ENCODE peak calls at places on chromosomes 3 and 15, in ten cellular contexts. R is heart left ventricle; H is PC-3; N is frontal cortex; V is T-helper 22 cell; Z is breast epithelium; G is occipital lobe; M is adrenal gland; A is activated CD4-positive, alpha-beta T cell treated with anti-CD3 and anti-CD28 coated beads, Interleukin-2, amount 50 U/mL, for 4 hours; O is H54. K is an unnamed sample.

GRCh38 chr3:11835028-11835639 is 11.6 kb downstream of the TAMM41 start:
- DNase-seq in V (no peak), H (peak; percentile 66), M (no peak), G (no peak), O (no peak), N (no peak), R (no peak), A (no peak), Z (no peak), K (no peak)

GRCh38 chr3:137582484-137582883 is 181.6 kb upstream of the SOX14 start:
- DNase-seq in A (no peak), H (no peak), N (no peak), Z (no peak), V (no peak), M (no peak), R (no peak), O (no peak), G (no peak), K (no peak)

GRCh38 chr15:90037961-90038633 is 37.0 kb downstream of the ZNF710 start:
- DNase-seq in O (no peak), Z (no peak), N (no peak), R (no peak), G (no peak), H (no peak), M (no peak), A (peak; percentile 21), V (peak; percentile 29), K (peak; percentile 77)

GRCh38 chr3:85321892-85322291 is 363.1 kb downstream of the CADM2 start:
- DNase-seq in V (no peak), M (no peak), R (no peak), O (no peak), H (no peak), N (no peak), A (no peak), Z (no peak), G (no peak), K (no peak)

GRCh38 chr3:112761062-112761638 is 85.5 kb downstream of the CD200R1L start:
- DNase-seq in Z (no peak), A (no peak), R (no peak), M (no peak), G (no peak), N (no peak), V (no peak), H (no peak), O (no peak), K (no peak)

GRCh38 chr15:68333775-68334470 is 56.4 kb downstream of the FEM1B start:
- DNase-seq in Z (no peak), G (no peak), V (no peak), R (no peak), O (peak; percentile 27), H (peak; percentile 18), N (no peak), M (peak; percentile 83), A (no peak), K (no peak)

GRCh38 chr3:141913150-141913811 is 36.8 kb downstream of the ATP1B3 start:
- DNase-seq in H (peak; percentile 71), N (no peak), M (no peak), V (peak; percentile 6), O (peak; percentile 30), G (no peak), R (peak; percentile 32), Z (no peak), A (peak; percentile 39), K (peak; percentile 62)

GRCh38 chr3:171262431-171262830 is 197.8 kb downstream of the TNIK start:
- DNase-seq in R (no peak), H (no peak), A (no peak), O (no peak), G (no peak), N (no peak), Z (no peak), V (no peak), M (no peak), K (no peak)

GRCh38 chr3:139695007-139695406 is 17.2 kb upstream of the NMNAT3 start:
- DNase-seq in H (no peak), G (no peak), M (no peak), A (no peak), O (no peak), Z (no peak), R (no peak), V (no peak), N (no peak), K (no peak)

GRCh38 chr15:80550219-80550909 is 144.7 kb upstream of the ABHD17C start:
- DNase-seq in G (no peak), Z (no peak), R (no peak), V (no peak), A (no peak), M (no peak), N (no peak), O (no peak), H (peak; percentile 51), K (no peak)

GRCh38 chr3:160125188-160125587 is 100.0 kb upstream of the C3orf80 start:
- DNase-seq in Z (no peak), O (no peak), A (no peak), N (no peak), V (no peak), H (no peak), R (no peak), M (no peak), G (no peak), K (no peak)

GRCh38 chr15:59436774-59437472 is 1.1 kb upstream of the FAM81A start:
- DNase-seq in H (no peak), V (no peak), N (no peak), M (no peak), O (no peak), Z (no peak), A (no peak), G (no peak), R (no peak), K (peak; percentile 6)

GRCh38 chr3:155382396-155383042 is 89.0 kb upstream of the STRIT1 start:
- DNase-seq in M (peak; percentile 45), A (no peak), Z (peak; percentile 26), R (peak; percentile 61), G (no peak), V (no peak), N (peak; percentile 24), O (peak; percentile 36), H (peak; percentile 91), K (peak; percentile 70)

GRCh38 chr3:162142511-162142910 is 645.9 kb downstream of the OTOL1 start:
- DNase-seq in A (no peak), O (no peak), R (no peak), Z (no peak), M (no peak), V (no peak), N (no peak), H (peak; percentile 53), G (no peak), K (no peak)

GRCh38 chr3:159964166-159964973 is 24.3 kb upstream of the IL12A start:
- DNase-seq in M (no peak), O (peak; percentile 30), H (peak; percentile 94), V (no peak), A (no peak), R (no peak), N (no peak), G (no peak), Z (no peak), K (peak; percentile 45)

GRCh38 chr3:20225769-20226168 is 39.8 kb upstream of the SGO1 start:
- DNase-seq in R (no peak), N (peak; percentile 25), M (no peak), G (no peak), A (no peak), H (peak; percentile 61), O (no peak), V (no peak), Z (no peak), K (peak; percentile 27)

GRCh38 chr15:75653347-75653913 is 5.7 kb downstream of the SNX33 start:
- DNase-seq in O (no peak), A (no peak), N (no peak), R (peak; percentile 20), Z (no peak), G (no peak), M (no peak), H (no peak), V (no peak), K (no peak)

GRCh38 chr15:48972750-48973503 is 9.2 kb upstream of the SHC4 start:
- DNase-seq in O (no peak), H (no peak), V (no peak), G (no peak), N (no peak), A (no peak), M (no peak), Z (no peak), R (no peak), K (no peak)

GRCh38 chr15:65033659-65034269 is 4.3 kb upstream of the MTFMT start:
- DNase-seq in Z (no peak), O (no peak), A (peak; percentile 8), M (no peak), H (peak; percentile 40), G (no peak), V (no peak), R (no peak), N (peak; percentile 57), K (peak; percentile 65)

GRCh38 chr3:112362221-112362620 is 29.3 kb downstream of the CD200 start:
- DNase-seq in V (no peak), A (no peak), M (no peak), R (no peak), N (no peak), Z (no peak), H (no peak), G (no peak), O (no peak), K (no peak)

GRCh38 chr3:15291589-15292541 is 40.5 kb downstream of the SH3BP5 start:
- DNase-seq in R (no peak), V (peak; percentile 76), G (no peak), M (peak; percentile 27), H (no peak), O (no peak), N (no peak), Z (no peak), A (peak; percentile 41), K (no peak)

GRCh38 chr15:89665449-89666146 is 10.3 kb upstream of the KIF7 start:
- DNase-seq in V (no peak), A (no peak), O (no peak), R (peak; percentile 70), H (peak; percentile 55), Z (no peak), M (peak; percentile 78), G (no peak), N (peak; percentile 67), K (peak; percentile 52)

GRCh38 chr3:190585771-190586630 is 72.1 kb downstream of the IL1RAP start:
- DNase-seq in Z (no peak), M (no peak), A (peak; percentile 53), H (peak; percentile 93), R (no peak), O (peak; percentile 53), V (peak; percentile 1), G (no peak), N (no peak), K (peak; percentile 59)

GRCh38 chr3:115697263-115698053 is 74.1 kb downstream of the GAP43 start:
- DNase-seq in O (peak; percentile 5), M (peak; percentile 36), A (no peak), Z (no peak), V (no peak), R (no peak), H (no peak), G (peak; percentile 8), N (no peak), K (peak; percentile 36)

GRCh38 chr3:23540600-23540999 is 265.2 kb upstream of the UBE2E1 start:
- DNase-seq in G (no peak), M (no peak), H (no peak), R (no peak), N (no peak), A (no peak), O (no peak), V (no peak), Z (no peak), K (no peak)

GRCh38 chr3:117660941-117661635 is 951.5 kb downstream of the TUSC7 start:
- DNase-seq in G (no peak), M (no peak), A (no peak), Z (no peak), N (no peak), V (no peak), H (no peak), R (no peak), O (no peak), K (no peak)

GRCh38 chr3:32709346-32709745 is 24.4 kb downstream of the CNOT10 start:
- DNase-seq in R (no peak), V (no peak), H (no peak), M (no peak), G (no peak), O (no peak), A (no peak), Z (no peak), N (no peak), K (no peak)